ENCODE peak calls at places on chromosome 5, in ten cellular contexts. V, M, J, T, F, W, Z, O, D and Y are unnamed samples.

GRCh38 chr5:129460121-129460950 is at the start of gene ADAMTS19:
- DNase-seq in V (peak; percentile 73), M (peak; percentile 21), J (no peak), T (peak; percentile 19), F (no peak), W (peak; percentile 52), Z (peak; percentile 56), O (peak; percentile 24), D (no peak), Y (peak; percentile 52)

GRCh38 chr5:118405650-118406061 is 582.7 kb downstream of the DTWD2 start:
- DNase-seq in V (peak; percentile 2), M (no peak), J (no peak), T (no peak), F (peak; percentile 57), W (no peak), Z (no peak), O (peak; percentile 17), D (no peak), Y (peak; percentile 5)

GRCh38 chr5:66671305-66671704 is 75.1 kb downstream of the MAST4 start:
- DNase-seq in V (no peak), M (no peak), J (no peak), T (no peak), F (no peak), W (no peak), Z (no peak), O (no peak), D (no peak), Y (peak; percentile 39)

GRCh38 chr5:88394531-88395185 is 126.0 kb upstream of the TMEM161B start:
- DNase-seq in V (no peak), M (no peak), J (no peak), T (no peak), F (no peak), W (no peak), Z (no peak), O (no peak), D (no peak), Y (peak; percentile 35)

GRCh38 chr5:81761270-81761669 is 10.4 kb upstream of the SSBP2 start:
- DNase-seq in V (no peak), M (no peak), J (no peak), T (no peak), F (no peak), W (no peak), Z (no peak), O (no peak), D (no peak), Y (no peak)

GRCh38 chr5:116097301-116097700 is 12.5 kb downstream of the COMMD10 start:
- DNase-seq in V (no peak), M (no peak), J (no peak), T (no peak), F (no peak), W (peak; percentile 26), Z (no peak), O (no peak), D (no peak), Y (no peak)

GRCh38 chr5:116763987-116764866 is 189.6 kb upstream of the SEMA6A start:
- DNase-seq in V (no peak), M (no peak), J (no peak), T (no peak), F (no peak), W (no peak), Z (no peak), O (no peak), D (no peak), Y (peak; percentile 62)

GRCh38 chr5:36407396-36407795 is 105.7 kb upstream of the RANBP3L start:
- DNase-seq in V (no peak), M (no peak), J (no peak), T (no peak), F (no peak), W (peak; percentile 71), Z (no peak), O (no peak), D (no peak), Y (peak; percentile 12)

GRCh38 chr5:103425686-103426454 is 136.7 kb downstream of the NUDT12 start:
- DNase-seq in V (no peak), M (peak; percentile 69), J (no peak), T (no peak), F (no peak), W (peak; percentile 69), Z (no peak), O (no peak), D (no peak), Y (peak; percentile 37)

GRCh38 chr5:103427326-103427725 is 135.3 kb downstream of the NUDT12 start:
- DNase-seq in V (no peak), M (no peak), J (no peak), T (no peak), F (no peak), W (no peak), Z (no peak), O (no peak), D (no peak), Y (no peak)

GRCh38 chr5:103428923-103429322 is 133.7 kb downstream of the NUDT12 start:
- DNase-seq in V (no peak), M (no peak), J (no peak), T (no peak), F (no peak), W (no peak), Z (no peak), O (no peak), D (no peak), Y (no peak)

GRCh38 chr5:103424453-103425205 is 138.0 kb downstream of the NUDT12 start:
- DNase-seq in V (no peak), M (peak; percentile 80), J (no peak), T (no peak), F (no peak), W (peak; percentile 83), Z (peak; percentile 57), O (no peak), D (no peak), Y (peak; percentile 59)

GRCh38 chr5:103428411-103428871 is 134.1 kb downstream of the NUDT12 start:
- DNase-seq in V (no peak), M (peak; percentile 86), J (no peak), T (no peak), F (no peak), W (peak; percentile 83), Z (peak; percentile 66), O (peak; percentile 44), D (no peak), Y (peak; percentile 94)
- H3K4me3 ChIP-seq in V (no peak overlapping the region), M (no peak overlapping the region), J (no peak overlapping the region), T (no peak overlapping the region), F (no peak overlapping the region), W (no peak overlapping the region), Z (no peak overlapping the region), O (no peak overlapping the region), D (no peak overlapping the region), Y (no peak overlapping the region)

DNA sequence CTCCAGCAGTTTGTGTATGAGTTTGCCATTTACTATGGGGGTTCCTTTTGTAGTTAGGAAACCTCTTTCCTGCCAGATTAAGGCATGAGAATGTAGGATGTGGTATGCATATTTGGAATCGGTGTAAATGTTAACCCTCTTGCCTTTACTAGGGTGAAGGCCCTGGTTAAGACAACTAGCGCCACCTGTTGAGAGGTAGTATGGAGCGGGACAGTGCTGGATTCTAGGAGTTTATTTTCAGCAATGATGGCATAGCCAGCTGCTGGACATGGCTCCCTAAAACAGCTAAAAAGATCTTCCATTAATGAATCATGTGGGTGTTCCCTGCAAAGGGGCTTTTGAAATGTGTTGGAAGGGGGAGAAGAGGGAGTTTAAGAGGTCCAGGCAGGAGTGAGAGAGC is 30.7 kb upstream of the GPX3 start:
- DNase-seq in V (peak; percentile 27), M (no peak), J (no peak), T (no peak), F (no peak), W (peak; percentile 10), Z (no peak), O (no peak), D (no peak), Y (no peak)
- TF ChIP-seq CTCF in V (peak; percentile 24), M (peak; percentile 24), J (no peak), T (no peak), F (no peak), W (peak; percentile 23), Z (no peak), O (no peak), D (no peak), Y (peak; percentile 4)

DNA sequence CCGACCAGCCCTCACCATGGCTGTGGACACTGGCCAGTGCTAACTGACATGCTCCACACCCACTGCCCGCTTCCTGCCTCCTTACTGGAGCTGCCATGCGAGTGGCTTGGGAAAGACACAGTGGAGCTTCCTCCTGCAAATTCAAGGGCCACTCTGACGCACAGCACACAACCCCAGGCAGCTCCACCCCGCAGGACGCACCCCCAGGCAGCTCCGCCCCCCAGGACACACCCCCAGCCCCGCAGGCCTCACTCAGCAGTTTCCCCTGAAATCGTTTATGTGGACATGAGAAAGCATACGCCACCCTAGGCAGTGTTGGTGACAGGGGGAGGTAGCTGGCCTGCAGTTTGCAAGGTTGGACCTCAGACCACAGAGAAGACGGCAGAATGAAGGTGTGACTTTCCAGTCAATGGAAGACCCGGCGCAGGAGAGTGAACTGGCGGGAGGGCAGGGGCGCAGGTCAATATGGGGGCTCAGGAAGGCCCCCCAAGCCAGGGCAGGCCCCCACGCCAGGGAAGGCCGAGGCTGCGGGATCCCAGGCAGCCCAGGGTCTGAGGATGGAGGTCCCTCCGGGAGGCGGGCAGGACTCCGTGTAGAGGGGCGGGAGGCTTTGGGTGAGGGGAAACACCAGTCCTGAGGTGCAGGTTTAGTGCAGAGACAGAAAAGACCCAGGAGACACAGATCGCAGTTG is 21.6 kb downstream of the LPCAT1 start:
- DNase-seq in V (no peak), M (no peak), J (peak; percentile 79), T (no peak), F (peak; percentile 87), W (no peak), Z (no peak), O (peak; percentile 48), D (peak; percentile 70), Y (no peak)
- H3K4me3 ChIP-seq in V (no peak overlapping the region), M (no peak overlapping the region), J (no peak overlapping the region), T (no peak overlapping the region), F (no peak overlapping the region), W (no peak overlapping the region), Z (no peak overlapping the region), O (no peak overlapping the region), D (no peak overlapping the region), Y (no peak overlapping the region)

GRCh38 chr5:140165921-140166270 is 9.1 kb upstream of the CYSTM1 start:
- DNase-seq in V (no peak), M (no peak), J (no peak), T (no peak), F (no peak), W (no peak), Z (no peak), O (no peak), D (no peak), Y (no peak)

GRCh38 chr5:140166911-140167310 is 8.1 kb upstream of the CYSTM1 start:
- DNase-seq in V (no peak), M (no peak), J (no peak), T (no peak), F (no peak), W (no peak), Z (no peak), O (no peak), D (no peak), Y (no peak)

GRCh38 chr5:140168371-140168770 is 6.6 kb upstream of the CYSTM1 start:
- DNase-seq in V (no peak), M (no peak), J (no peak), T (no peak), F (no peak), W (no peak), Z (no peak), O (no peak), D (no peak), Y (no peak)

GRCh38 chr5:140172473-140172872 is 2.5 kb upstream of the CYSTM1 start:
- DNase-seq in V (no peak), M (no peak), J (no peak), T (no peak), F (no peak), W (no peak), Z (no peak), O (no peak), D (no peak), Y (no peak)

DNA sequence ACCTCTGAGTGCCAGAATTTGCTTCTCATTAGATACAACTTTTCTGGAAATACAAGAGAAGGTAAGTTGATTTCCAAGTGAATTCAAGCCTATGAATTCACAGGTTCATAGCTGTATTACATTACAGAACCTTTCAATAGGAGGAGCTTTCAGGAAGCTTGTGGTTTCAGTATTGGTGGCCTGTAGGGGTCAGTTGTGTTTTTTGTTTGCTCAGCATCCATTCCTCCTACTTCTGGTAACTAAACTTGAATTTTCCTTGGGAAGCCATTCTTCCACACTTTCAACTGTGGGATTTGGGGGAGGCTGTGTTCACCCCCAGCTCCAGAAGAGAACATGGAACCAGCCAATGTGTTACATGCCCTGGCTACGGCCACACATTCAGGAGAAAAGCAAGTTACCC is 5.6 kb upstream of the CYSTM1 start:
- DNase-seq in V (no peak), M (no peak), J (no peak), T (no peak), F (no peak), W (no peak), Z (no peak), O (no peak), D (no peak), Y (no peak)
- TF ChIP-seq CTCF in V (no peak), M (no peak), J (no peak), T (no peak), F (peak; percentile 10), W (no peak), Z (no peak), O (no peak), D (no peak), Y (peak; percentile 28)